ENCODE peak calls at places on chromosomes 4 and X, in six cellular contexts. H is T-cell; O is mesothelial cell of epicardium; A is choroid plexus epithelial cell; S is MV-4-11; M is stimulated activated CD8-positive, alpha-beta memory T cell treated with anti-CD3 and anti-CD28 coated beads, Interleukin-7, amount 100 ng/mL, for 1 hour. N is an unnamed sample.

GRCh38 chr4:1939664-1940509 is 68.7 kb downstream of the NSD2 start:
- DNase-seq in A (peak; percentile 91), H (no peak), M (no peak), O (no peak), S (no peak), N (no peak)

GRCh38 chr4:99679204-99679603 is 21.6 kb upstream of the C4orf54 start:
- DNase-seq in S (no peak), H (no peak), O (no peak), M (no peak), A (peak; percentile 3), N (no peak)

GRCh38 chr4:123995939-123996338 is 599.3 kb downstream of the SPRY1 start:
- DNase-seq in O (no peak), H (no peak), S (no peak), M (no peak), A (peak; percentile 76), N (no peak)

GRCh38 chr4:30756553-30756952 is 36.4 kb downstream of the PCDH7 start:
- DNase-seq in A (no peak), M (no peak), O (no peak), S (no peak), H (no peak), N (no peak)

GRCh38 chrX:53116101-53116500 is 22.2 kb downstream of the KANTR start:
- DNase-seq in A (peak; percentile 78), O (no peak), M (no peak), H (no peak), S (no peak), N (no peak)

GRCh38 chrX:14802943-14803710 is 69.7 kb downstream of the FANCB start:
- DNase-seq in O (no peak), A (peak; percentile 7), M (no peak), S (peak; percentile 11), H (no peak), N (peak; percentile 41)

GRCh38 chr4:70943115-70943514 is 40.9 kb downstream of the MOB1B start:
- DNase-seq in A (no peak), O (no peak), M (no peak), S (peak; percentile 89), H (no peak), N (peak; percentile 47)

GRCh38 chr4:8385106-8385505 is 55.4 kb downstream of the ACOX3 start:
- DNase-seq in S (no peak), H (no peak), O (no peak), A (no peak), M (no peak), N (no peak)

GRCh38 chr4:108113229-108113628 is 55.5 kb downstream of the LEF1 start:
- DNase-seq in A (no peak), O (no peak), H (peak; percentile 48), S (no peak), M (peak; percentile 19), N (no peak)

GRCh38 chr4:85756938-85757337 is 282.0 kb downstream of the ARHGAP24 start:
- DNase-seq in H (no peak), S (no peak), A (peak; percentile 75), O (no peak), M (no peak), N (no peak)

GRCh38 chr4:20017035-20017434 is 234.7 kb upstream of the SLIT2 start:
- DNase-seq in O (no peak), S (no peak), H (no peak), A (peak; percentile 89), M (no peak), N (no peak)

GRCh38 chr4:78845469-78845868 is 69.3 kb downstream of the BMP2K start:
- DNase-seq in S (peak; percentile 67), H (no peak), M (no peak), A (peak; percentile 32), O (no peak), N (peak; percentile 79)

GRCh38 chrX:134745636-134746378 is 87.5 kb upstream of the PLAC1 start:
- DNase-seq in M (no peak), O (no peak), A (no peak), S (peak; percentile 63), H (no peak), N (no peak)

GRCh38 chrX:21683910-21684309 is 25.8 kb upstream of the KLHL34 start:
- DNase-seq in O (no peak), H (no peak), A (peak; percentile 66), S (peak; percentile 78), M (no peak), N (no peak)

GRCh38 chr4:83071116-83071515 is 36.1 kb downstream of the COPS4 start:
- DNase-seq in S (no peak), M (no peak), A (peak; percentile 56), H (no peak), O (no peak), N (no peak)

GRCh38 chr4:53173576-53173975 is 192.3 kb downstream of the SCFD2 start:
- DNase-seq in H (no peak), S (no peak), M (no peak), O (no peak), A (no peak), N (no peak)

GRCh38 chrX:82230013-82230412 is 1028.1 kb downstream of the SH3BGRL start:
- DNase-seq in H (no peak), M (no peak), O (no peak), S (no peak), A (no peak), N (no peak)

GRCh38 chr4:169362607-169363006 is 91.9 kb upstream of the SH3RF1 start:
- DNase-seq in S (peak; percentile 53), A (no peak), H (no peak), O (no peak), M (no peak), N (no peak)

GRCh38 chr4:52421811-52422213 is 237.3 kb downstream of the USP46 start:
- DNase-seq in H (no peak), M (no peak), A (no peak), O (no peak), S (no peak), N (no peak)

GRCh38 chr4:78059524-78059889 is 2.4 kb downstream of the FRAS1 start:
- DNase-seq in A (peak; percentile 78), S (no peak), M (no peak), O (peak; percentile 52), H (no peak), N (no peak)

GRCh38 chrX:20042221-20042620 is 51.4 kb upstream of the BCLAF3 start:
- DNase-seq in A (no peak), M (no peak), H (no peak), S (no peak), O (no peak), N (no peak)

GRCh38 chr4:25161599-25161960 is 1.3 kb upstream of the SEPSECS start:
- DNase-seq in O (no peak), S (no peak), A (peak; percentile 25), M (no peak), H (no peak), N (no peak)